ENCODE peak calls at places on chromosomes 6 and 20, in four cellular contexts. D is IMR-90, O is H9, Z is mesenchymal stem cell. J is an unnamed sample.

GRCh38 chr20:11437611-11438380 is 479.9 kb upstream of the BTBD3 start:
- DNase-seq in D (no peak), O (no peak), Z (no peak), J (no peak)

GRCh38 chr20:25066386-25066785 is 8.4 kb upstream of the ACSS1 start:
- DNase-seq in O (no peak), Z (no peak), D (no peak), J (no peak)

GRCh38 chr6:4906293-4906941 is 97.4 kb downstream of the RPP40 start:
- DNase-seq in Z (no peak), D (no peak), O (no peak), J (no peak)

GRCh38 chr6:27544612-27545260 is 71.8 kb upstream of the ZNF184 start:
- DNase-seq in O (no peak), Z (no peak), D (no peak), J (no peak)

GRCh38 chr6:11392778-11393507 is 144.6 kb upstream of the TMEM170B start:
- DNase-seq in O (no peak), Z (no peak), D (no peak), J (no peak)

GRCh38 chr20:42603655-42604054 is 586.1 kb downstream of the PTPRT start:
- DNase-seq in O (no peak), D (no peak), Z (no peak), J (no peak)

GRCh38 chr6:63802606-63803206 is 167.1 kb downstream of the PHF3 start:
- DNase-seq in O (no peak), Z (peak), D (peak), J (no peak)

GRCh38 chr20:41138527-41139226 is 1.3 kb downstream of the PLCG1 start:
- DNase-seq in D (peak), O (no peak), Z (peak), J (peak)

GRCh38 chr6:116764961-116765841 is at the start of gene FAM162B:
- DNase-seq in Z (peak), D (peak), O (peak), J (peak)

GRCh38 chr6:122200441-122200840 is 199.0 kb upstream of the HSF2 start:
- DNase-seq in O (no peak), Z (no peak), D (no peak), J (no peak)

GRCh38 chr6:134802426-134803058 is 147.4 kb downstream of the ALDH8A1 start:
- DNase-seq in O (no peak), D (peak), Z (peak), J (no peak)

GRCh38 chr6:31354248-31354647 is 2.7 kb downstream of the HLA-B start:
- DNase-seq in Z (peak), O (no peak), D (no peak), J (no peak)

GRCh38 chr20:41034239-41034638 is 5.6 kb downstream of the TOP1 start:
- DNase-seq in D (no peak), O (no peak), Z (no peak), J (no peak)

GRCh38 chr20:46272389-46273047 is 35.8 kb downstream of the CDH22 start:
- DNase-seq in O (no peak), D (no peak), Z (no peak), J (no peak)

GRCh38 chr6:131909408-131910218 is 41.6 kb downstream of the CCN2 start:
- DNase-seq in O (peak), Z (peak), D (peak), J (peak)

GRCh38 chr20:63124092-63124781 is 91.7 kb downstream of the YTHDF1 start:
- DNase-seq in Z (no peak), D (peak), O (peak), J (no peak)

GRCh38 chr6:111734068-111734825 is 128.6 kb upstream of the TRAF3IP2 start:
- DNase-seq in D (peak), O (no peak), Z (peak), J (no peak)

GRCh38 chr6:79997728-79998127 is 6.7 kb upstream of the TTK start:
- DNase-seq in O (no peak), D (no peak), Z (no peak), J (no peak)

GRCh38 chr6:79548310-79548709 is 11.1 kb upstream of the LCA5 start:
- DNase-seq in O (no peak), Z (no peak), D (no peak), J (no peak)

GRCh38 chr6:44105146-44105545 is 22.1 kb downstream of the MRPL14 start:
- DNase-seq in D (no peak), O (no peak), Z (no peak), J (no peak)

GRCh38 chr20:63934271-63935068 is 21.7 kb downstream of the UCKL1 start:
- DNase-seq in O (no peak), D (no peak), Z (no peak), J (no peak)

GRCh38 chr6:125054331-125054730 is 92.1 kb downstream of the RNF217 start:
- DNase-seq in O (no peak), D (no peak), Z (no peak), J (no peak)
- H2AK5ac ChIP-seq in O (no peak), D (no peak), Z (no peak), J (no peak)

DNA sequence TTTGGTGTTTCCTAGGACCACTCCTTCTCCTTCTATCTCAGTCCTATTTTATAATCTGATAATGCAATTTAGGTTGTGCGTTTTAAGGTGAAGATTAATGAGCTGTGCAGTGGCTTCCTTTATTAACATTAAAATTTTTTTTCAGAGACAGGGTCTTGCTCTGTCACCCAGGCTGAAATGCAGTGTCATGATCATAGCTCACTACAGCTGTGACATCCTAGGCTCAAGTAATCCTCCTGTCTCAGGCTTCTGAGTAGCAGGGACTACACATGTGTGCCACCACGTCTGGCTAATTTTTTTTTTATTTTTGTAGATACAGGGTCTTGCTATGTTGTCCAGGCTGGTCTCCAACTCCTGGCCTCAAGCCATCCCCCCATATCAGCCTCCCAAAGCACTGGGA is 53.0 kb upstream of the DSP start:
- DNase-seq in Z (no peak), D (no peak), O (no peak), J (no peak)
- H2AFZ ChIP-seq in Z (no peak), D (no peak), O (no peak), J (no peak)

GRCh38 chr20:57055345-57055744 is 211.1 kb downstream of the BMP7 start:
- DNase-seq in O (no peak), D (no peak), Z (no peak), J (no peak)
- H2AK5ac ChIP-seq in O (no peak), D (no peak), Z (no peak), J (no peak)

GRCh38 chr6:133242761-133243590 is 1.8 kb downstream of the EYA4 start:
- DNase-seq in Z (peak), D (peak), O (peak), J (peak)
- H2AFZ ChIP-seq in Z (no peak), D (peak), O (no peak), J (peak)

DNA sequence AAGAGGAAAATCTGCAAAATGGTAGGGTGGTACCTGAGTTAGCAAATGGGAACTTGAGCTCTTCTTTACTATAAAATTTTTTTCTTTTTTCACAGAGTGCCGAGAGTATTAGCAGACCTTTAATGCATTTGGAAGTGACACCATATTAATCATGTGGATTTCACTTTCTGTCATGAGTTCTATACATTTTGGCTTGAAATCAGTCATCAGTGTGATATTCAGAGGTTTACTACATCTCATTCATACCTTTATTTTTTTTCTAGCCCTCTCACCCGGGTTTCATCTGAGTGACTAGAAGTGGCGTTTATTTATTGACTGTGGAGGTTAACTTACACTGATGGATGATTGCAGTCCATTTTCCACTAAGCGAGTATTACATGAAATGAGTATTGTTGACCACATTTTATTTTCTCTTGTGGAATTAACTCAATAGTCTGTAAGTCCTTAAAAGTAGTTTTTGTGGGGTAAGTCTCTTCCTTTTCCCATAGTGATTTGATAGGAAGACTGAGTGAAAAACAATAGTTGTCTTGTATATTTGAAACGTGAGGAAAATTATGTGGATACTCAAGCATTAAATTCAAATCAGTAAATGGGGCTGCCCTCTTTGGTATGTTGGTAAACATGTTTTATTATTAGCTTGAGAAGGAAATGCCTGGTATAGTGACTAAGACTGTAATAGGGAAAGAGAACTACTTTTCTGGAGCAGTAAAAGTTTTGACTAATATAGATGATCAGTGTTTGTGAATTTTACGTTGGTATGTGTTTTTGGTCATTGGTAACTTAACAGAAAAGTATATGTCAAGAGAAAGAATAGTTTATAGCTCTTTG is 55.5 kb downstream of the JARID2 start:
- DNase-seq in Z (no peak), D (no peak), O (no peak), J (no peak)
- H2AK5ac ChIP-seq in Z (no peak), D (no peak), O (no peak), J (no peak)

J was measured in neuronal stem cell.